ENCODE peak calls at places on chromosomes 12 and 14, in five cellular contexts. S is SK-N-SH; Q is OCI-LY7; O is CD4-positive, CD25-positive, alpha-beta regulatory T cell; C is SK-N-MC. Z is an unnamed sample.
A peak's percentile ranks its signal among the peaks of the same experiment; 100 is the strongest.

GRCh38 chr12:48973992-48974673 is 2.6 kb upstream of the WNT10B start:
- DNase-seq in S (peak; percentile 81), Q (no peak), O (peak; percentile 20), C (no peak), Z (no peak)

GRCh38 chr12:96091833-96092232 is 56.4 kb upstream of the LTA4H start:
- DNase-seq in Q (peak; percentile 10), C (no peak), O (no peak), S (no peak), Z (no peak)

GRCh38 chr14:24311837-24312615 is 724 bp downstream of the LTB4R start:
- DNase-seq in O (no peak), C (no peak), S (no peak), Q (no peak), Z (no peak)

GRCh38 chr14:89428556-89429196 is 11.6 kb upstream of the FOXN3 start:
- DNase-seq in Q (no peak), O (no peak), C (no peak), S (no peak), Z (no peak)

GRCh38 chr12:27337376-27337775 is 4.7 kb downstream of the BMAL2 start:
- DNase-seq in S (no peak), C (no peak), O (no peak), Q (no peak), Z (no peak)

GRCh38 chr14:94769413-94770250 is at the start of gene GSC:
- DNase-seq in O (no peak), S (peak; percentile 90), Q (no peak), C (no peak), Z (no peak)

GRCh38 chr14:59060841-59061240 is 127.6 kb upstream of the DAAM1 start:
- DNase-seq in C (no peak), S (no peak), Q (peak; percentile 4), O (no peak), Z (no peak)

GRCh38 chr12:1933342-1933992 is 15.0 kb upstream of the CACNA2D4 start:
- DNase-seq in S (no peak), C (no peak), O (no peak), Q (peak; percentile 27), Z (no peak)

GRCh38 chr14:49586673-49587460 is 687 bp upstream of the RPS29 start:
- DNase-seq in S (peak; percentile 60), Q (peak; percentile 78), O (peak; percentile 18), C (peak; percentile 90), Z (peak; percentile 14)

GRCh38 chr12:85955127-85955526 is 81.0 kb downstream of the NTS start:
- DNase-seq in Q (no peak), S (peak; percentile 4), O (no peak), C (no peak), Z (no peak)

GRCh38 chr14:73943083-73943482 is 6.8 kb downstream of the FAM161B start:
- DNase-seq in Q (no peak), O (no peak), S (no peak), C (no peak), Z (peak; percentile 2)

GRCh38 chr14:30621354-30621953 is 665 bp upstream of the SCFD1 start:
- DNase-seq in Q (peak; percentile 8), C (no peak), S (peak; percentile 17), O (no peak), Z (no peak)

GRCh38 chr12:66241061-66242043 is 52.3 kb downstream of the IRAK3 start:
- DNase-seq in C (no peak), S (no peak), O (no peak), Q (no peak), Z (no peak)

GRCh38 chr12:121334513-121335343 is 17.5 kb downstream of the ANAPC5 start:
- DNase-seq in Q (peak; percentile 76), O (peak; percentile 14), C (peak; percentile 40), S (peak; percentile 64), Z (peak; percentile 14)

GRCh38 chr12:110317921-110318320 is 36.9 kb downstream of the ATP2A2 start:
- DNase-seq in S (no peak), Q (no peak), O (no peak), C (no peak), Z (no peak)

GRCh38 chr12:28497889-28498411 is 307.7 kb downstream of the CCDC91 start:
- DNase-seq in Q (no peak), C (no peak), S (no peak), O (no peak), Z (peak; percentile 81)

GRCh38 chr12:98373019-98373554 is 142.3 kb upstream of the TMPO start:
- DNase-seq in S (peak; percentile 43), Q (peak; percentile 73), O (no peak), C (peak; percentile 81), Z (no peak)

GRCh38 chr12:121812320-121812871 is 8.6 kb downstream of the SETD1B start:
- DNase-seq in O (no peak), C (no peak), Q (peak; percentile 58), S (peak; percentile 95), Z (no peak)

GRCh38 chr14:23056956-23057756 is at the start of gene CDH24:
- DNase-seq in C (no peak), S (peak; percentile 90), Q (peak; percentile 72), O (peak; percentile 67), Z (no peak)

GRCh38 chr14:100383727-100384158 is 60.6 kb downstream of the SLC25A47 start:
- DNase-seq in Q (peak; percentile 65), S (peak; percentile 87), O (peak; percentile 51), C (no peak), Z (no peak)

GRCh38 chr12:25942709-25943108 is 15.8 kb upstream of the RASSF8 start:
- DNase-seq in O (no peak), Q (no peak), C (no peak), S (no peak), Z (no peak)

GRCh38 chr14:36591482-36591881 is 9.1 kb upstream of the NKX2-8 start:
- DNase-seq in C (no peak), S (no peak), O (no peak), Q (no peak), Z (no peak)

GRCh38 chr12:79373896-79374499 is 316.8 kb downstream of the PAWR start:
- DNase-seq in O (no peak), Q (peak; percentile 25), C (peak; percentile 28), S (peak; percentile 74), Z (no peak)

GRCh38 chr12:90004319-90005074 is 295.9 kb upstream of the ATP2B1 start:
- DNase-seq in C (no peak), O (no peak), S (no peak), Q (peak; percentile 45), Z (no peak)

GRCh38 chr12:132300789-132301722 is 28.3 kb downstream of the GALNT9 start:
- DNase-seq in Q (no peak), S (no peak), C (no peak), O (no peak), Z (no peak)

GRCh38 chr12:92434607-92435025 is 268.2 kb upstream of the PLEKHG7 start:
- DNase-seq in O (no peak), S (no peak), C (no peak), Q (peak; percentile 51), Z (no peak)
- H3K27ac ChIP-seq in O (no peak overlapping the region), S (no peak overlapping the region), C (no peak overlapping the region), Q (peak overlapping the region; percentile 34), Z (no peak overlapping the region)

GRCh38 chr12:7091660-7092228 is 501 bp downstream of the C1R start:
- DNase-seq in Q (no peak), C (no peak), S (no peak), O (no peak), Z (no peak)

GRCh38 chr12:7089196-7089871 is 2.9 kb downstream of the C1R start:
- DNase-seq in C (no peak), S (no peak), O (no peak), Q (no peak), Z (no peak)

GRCh38 chr12:7092229-7092985 is at the start of gene C1R:
- DNase-seq in C (peak; percentile 58), O (peak; percentile 56), S (peak; percentile 77), Q (peak; percentile 59), Z (no peak)

GRCh38 chr12:7091171-7091570 is 1.1 kb downstream of the C1R start:
- DNase-seq in O (no peak), S (no peak), Q (no peak), C (no peak), Z (no peak)

DNA sequence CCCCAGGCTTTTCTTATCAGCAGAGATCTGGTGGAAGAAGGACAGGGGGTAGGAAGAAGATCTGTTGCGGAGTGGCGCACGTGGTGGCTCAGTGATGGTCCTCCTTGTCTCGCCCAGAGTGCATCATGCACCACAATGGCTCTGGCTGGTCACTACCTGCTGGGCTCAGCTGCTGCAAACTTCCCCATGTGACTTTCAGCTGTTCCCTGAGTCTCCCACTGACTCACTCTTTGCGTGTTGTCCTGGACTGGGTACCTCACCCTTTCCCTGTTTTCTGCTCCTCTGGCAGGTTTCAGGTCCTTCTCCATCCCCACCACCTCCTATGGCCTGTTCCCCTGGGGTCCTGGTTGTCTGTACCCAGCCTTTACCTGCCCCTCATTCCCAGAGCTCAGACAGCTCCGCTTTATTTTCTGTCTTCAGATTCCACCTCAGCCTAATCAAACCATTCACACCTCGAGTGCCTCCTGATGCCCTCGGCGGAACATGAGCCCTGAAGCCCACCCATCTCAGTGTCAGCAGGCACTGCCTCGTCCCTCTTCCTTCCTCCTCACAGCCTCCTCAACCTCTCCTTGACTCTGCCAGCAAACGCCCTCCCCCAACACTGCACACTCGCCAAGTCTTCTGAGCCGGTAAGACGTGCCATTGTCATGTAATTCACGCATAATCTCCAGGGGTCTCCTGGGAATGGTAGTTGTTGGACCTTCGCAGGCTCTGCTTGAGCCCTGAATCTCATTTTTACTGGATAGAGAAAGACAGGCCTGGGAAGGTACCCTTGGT is 1.8 kb downstream of the C1R start:
- DNase-seq in S (no peak), O (no peak), Q (no peak), C (no peak), Z (no peak)
- H3K27ac ChIP-seq in S (no peak overlapping the region), O (no peak overlapping the region), Q (no peak overlapping the region), C (no peak overlapping the region), Z (no peak overlapping the region)

DNA sequence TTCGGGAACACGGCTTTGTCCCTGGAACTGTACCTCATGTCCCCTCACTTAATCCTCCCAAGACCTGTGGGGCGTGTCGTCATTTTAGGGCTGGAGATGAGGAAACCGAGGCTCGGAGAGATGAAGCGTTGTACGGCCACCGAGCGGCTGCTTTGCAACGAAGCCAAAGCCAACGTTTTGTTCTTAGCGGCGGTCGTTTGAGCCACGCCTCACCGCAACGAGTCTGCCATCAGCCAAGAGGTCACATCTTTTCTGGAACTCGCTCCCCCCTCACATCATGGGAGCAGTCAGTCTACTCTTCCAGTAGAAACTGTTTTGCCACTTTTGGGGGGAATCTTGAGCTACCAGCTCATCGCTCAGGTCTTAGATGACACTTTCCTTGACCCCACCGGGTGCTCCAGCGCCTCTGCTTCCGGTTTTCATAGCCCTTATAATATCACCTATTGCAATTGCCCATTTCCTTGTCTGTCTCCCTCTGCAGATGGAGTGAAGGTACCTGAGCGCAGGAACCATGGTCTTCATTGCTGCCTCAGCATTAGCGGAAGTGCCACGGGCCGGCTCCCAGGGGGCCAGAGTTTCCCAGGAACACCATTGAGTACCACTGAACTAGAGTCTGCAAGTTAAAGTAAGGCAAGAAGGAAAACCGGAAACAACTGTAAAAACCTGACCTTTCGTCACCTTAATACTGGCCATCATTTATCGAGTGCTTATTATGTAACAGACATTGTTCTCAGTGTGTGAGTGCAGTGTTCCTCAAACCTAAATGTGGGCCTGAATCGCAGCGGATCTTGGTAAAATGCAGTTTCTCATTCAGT is 19.6 kb downstream of the NINJ2 start:
- DNase-seq in S (no peak), C (no peak), O (peak; percentile 22), Q (peak; percentile 49), Z (no peak)
- H3K27ac ChIP-seq in S (no peak overlapping the region), C (no peak overlapping the region), O (peak overlapping the region; percentile 94), Q (peak overlapping the region; percentile 69), Z (peak overlapping the region; percentile 59)

DNA sequence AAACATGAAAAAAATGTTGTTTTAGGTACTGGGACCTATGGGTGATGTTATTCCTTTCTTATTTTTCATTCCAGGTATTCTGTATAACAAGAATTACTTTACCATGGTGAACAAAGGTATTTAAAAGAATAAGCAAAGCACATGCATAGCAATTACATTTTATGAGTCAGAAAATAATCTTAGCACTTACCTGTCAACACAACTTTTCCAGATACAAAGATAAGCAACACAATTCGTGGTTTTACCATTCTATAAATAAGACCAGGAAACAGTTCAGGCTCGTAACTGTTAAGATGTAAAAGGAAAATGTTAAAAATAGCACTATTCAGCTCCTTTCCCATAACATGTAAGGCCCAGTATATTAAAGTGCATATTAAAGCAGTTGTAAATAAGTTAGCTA is 12.3 kb upstream of the ATG14 start:
- DNase-seq in O (no peak), Q (no peak), C (no peak), S (no peak), Z (no peak)
- H3K27ac ChIP-seq in O (no peak overlapping the region), Q (no peak overlapping the region), C (no peak overlapping the region), S (no peak overlapping the region), Z (no peak overlapping the region)